ENCODE peak calls at places on chromosome 7, in seven cellular contexts. B is WTC11, O is thyroid gland, K is right lobe of liver, W is foreskin fibroblast, U is testis, L is AG09319. R is an unnamed sample.

GRCh38 chr7:137609500-137609899 is 237.3 kb downstream of the DGKI start:
- DNase-seq in W (peak), U (no peak), L (peak), B (no peak), O (peak), K (no peak), R (no peak)

GRCh38 chr7:13016633-13017324 is 329.3 kb downstream of the ARL4A start:
- DNase-seq in O (no peak), U (no peak), B (no peak), K (no peak), L (no peak), W (peak), R (no peak)

GRCh38 chr7:103735377-103735776 is 254.1 kb downstream of the RELN start:
- DNase-seq in O (no peak), B (no peak), L (no peak), W (peak), U (no peak), K (no peak), R (no peak)

GRCh38 chr7:155635817-155636216 is 8.6 kb upstream of the RBM33 start:
- DNase-seq in L (no peak), U (no peak), O (no peak), B (no peak), K (no peak), W (no peak), R (no peak)

GRCh38 chr7:134460000-134460399 is 1.1 kb upstream of the AKR1B1 start:
- DNase-seq in K (no peak), U (no peak), B (no peak), O (peak), W (peak), L (no peak), R (no peak)

GRCh38 chr7:142854505-142855400 is at the start of gene EPHB6:
- DNase-seq in B (peak), O (peak), K (peak), L (peak), W (peak), U (peak), R (peak)

GRCh38 chr7:143452495-143452894 is 9.2 kb downstream of the TAS2R60 start:
- DNase-seq in O (no peak), W (peak), B (no peak), U (no peak), L (no peak), K (no peak), R (no peak)

GRCh38 chr7:69757990-69758430 is 159.7 kb downstream of the AUTS2 start:
- DNase-seq in O (no peak), L (no peak), W (peak), B (no peak), K (no peak), U (no peak), R (no peak)

GRCh38 chr7:22127835-22128527 is 182.3 kb upstream of the CDCA7L start:
- DNase-seq in K (no peak), B (no peak), U (no peak), O (no peak), W (no peak), L (no peak), R (no peak)

GRCh38 chr7:68691261-68692216 is 906.7 kb upstream of the AUTS2 start:
- DNase-seq in K (no peak), L (peak), B (no peak), O (no peak), U (no peak), W (peak), R (no peak)

GRCh38 chr7:81515009-81515408 is 254.8 kb downstream of the HGF start:
- DNase-seq in K (no peak), L (no peak), W (no peak), U (no peak), O (no peak), B (no peak), R (no peak)

GRCh38 chr7:6170571-6171531 is 101.6 kb downstream of the CYTH3 start:
- DNase-seq in K (no peak), L (no peak), U (no peak), W (no peak), B (no peak), O (no peak), R (no peak)

GRCh38 chr7:151408839-151409554 is 841 bp downstream of the WDR86 start:
- DNase-seq in W (no peak), O (peak), U (no peak), L (no peak), B (peak), K (no peak), R (no peak)

GRCh38 chr7:115679423-115679822 is 351.1 kb downstream of the TFEC start:
- DNase-seq in O (no peak), K (no peak), W (peak), L (no peak), B (no peak), U (no peak), R (no peak)

GRCh38 chr7:8274589-8274988 is 12.6 kb upstream of the ICA1 start:
- DNase-seq in U (no peak), K (no peak), O (no peak), L (no peak), W (no peak), B (no peak), R (no peak)

GRCh38 chr7:8282162-8282561 is 20.2 kb upstream of the ICA1 start:
- DNase-seq in U (no peak), B (no peak), O (no peak), K (peak), L (no peak), W (no peak), R (no peak)

GRCh38 chr7:8278183-8278582 is 16.2 kb upstream of the ICA1 start:
- DNase-seq in O (no peak), L (no peak), K (no peak), W (no peak), B (no peak), U (no peak), R (no peak)

GRCh38 chr7:8282871-8283270 is 20.9 kb upstream of the ICA1 start:
- DNase-seq in B (no peak), O (no peak), W (no peak), K (no peak), L (no peak), U (no peak), R (no peak)

GRCh38 chr7:8277394-8277982 is 15.5 kb upstream of the ICA1 start:
- DNase-seq in O (no peak), U (no peak), W (no peak), K (no peak), L (no peak), B (no peak), R (no peak)
- TF ChIP-seq CTCF in O (no peak), U (no peak), W (no peak), K (peak), L (no peak), B (peak), R (no peak)

GRCh38 chr7:45626441-45627430 is 52.6 kb downstream of the ADCY1 start:
- DNase-seq in L (no peak), K (peak), O (no peak), B (no peak), W (peak), U (no peak), R (no peak)

GRCh38 chr7:45625714-45626440 is 51.7 kb downstream of the ADCY1 start:
- DNase-seq in L (no peak), K (peak), U (no peak), B (no peak), O (no peak), W (no peak), R (no peak)

GRCh38 chr7:45624392-45624760 is 50.2 kb downstream of the ADCY1 start:
- DNase-seq in W (no peak), O (no peak), K (no peak), L (no peak), U (no peak), B (no peak), R (no peak)

GRCh38 chr7:45625067-45625466 is 50.9 kb downstream of the ADCY1 start:
- DNase-seq in U (no peak), K (peak), W (no peak), B (no peak), L (no peak), O (no peak), R (no peak)

GRCh38 chr7:45627691-45628456 is 53.7 kb downstream of the ADCY1 start:
- DNase-seq in B (no peak), W (no peak), U (no peak), L (no peak), O (no peak), K (peak), R (no peak)
- TF ChIP-seq CTCF in B (no peak), W (no peak), U (no peak), L (no peak), O (no peak), K (no peak), R (no peak)

DNA sequence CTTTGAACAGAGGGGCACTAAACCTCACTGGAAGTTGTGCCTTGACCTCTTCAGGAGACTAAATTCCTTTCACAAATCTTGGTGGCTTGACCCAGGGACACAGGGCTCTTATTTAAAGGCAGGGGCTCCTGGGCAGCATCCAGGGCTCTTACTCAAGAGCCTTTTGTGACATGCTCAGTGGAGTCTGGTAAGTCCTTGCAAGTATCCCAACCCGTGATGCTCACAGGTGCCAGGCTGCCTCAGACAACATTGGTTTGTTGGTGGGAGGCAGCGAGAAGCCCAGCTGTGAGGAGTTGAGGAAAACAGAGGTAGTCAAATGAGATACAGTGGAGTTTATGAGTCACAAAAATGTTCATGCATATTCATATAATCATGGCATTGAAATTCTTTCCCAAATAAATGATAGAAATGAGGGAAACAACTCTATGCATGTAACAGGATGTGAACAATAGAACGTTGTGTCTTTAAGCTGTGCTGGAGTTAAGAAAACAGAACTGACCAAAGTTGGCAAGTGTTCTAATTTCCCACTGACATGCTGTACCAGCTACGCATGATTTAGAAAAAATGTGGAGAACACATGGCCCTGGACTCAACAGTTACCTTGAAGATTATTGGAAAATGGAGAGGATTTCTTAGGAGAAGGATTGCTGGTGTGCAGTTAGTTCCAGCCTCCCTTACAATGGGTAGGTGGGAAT is 654.5 kb upstream of the COBL start:
- DNase-seq in K (no peak), U (no peak), B (no peak), L (no peak), O (peak), W (no peak), R (no peak)
- TF ChIP-seq CTCF in K (no peak), U (no peak), B (no peak), L (no peak), O (no peak), W (no peak), R (no peak)

DNA sequence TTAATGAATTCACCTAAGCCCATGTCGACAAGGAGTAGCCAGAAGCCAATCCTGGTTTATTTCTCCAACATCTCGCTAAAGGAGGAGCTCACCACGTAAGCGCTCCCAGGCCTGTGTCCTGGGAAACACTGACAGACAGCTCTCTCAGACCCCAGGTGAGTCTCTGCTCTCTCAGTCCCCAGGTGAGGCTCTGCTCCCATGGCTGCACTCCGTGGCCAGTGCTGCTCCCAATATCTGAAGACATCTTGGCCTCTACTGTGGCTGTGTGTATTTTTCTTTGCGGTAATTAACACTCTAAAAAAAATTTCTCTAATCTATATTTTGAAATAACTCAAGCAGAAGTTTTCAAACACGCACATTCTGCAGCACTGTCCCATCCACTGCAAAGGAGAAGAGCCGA is 564.5 kb downstream of the PTPRN2 start:
- DNase-seq in L (no peak), U (no peak), K (no peak), O (no peak), B (no peak), W (no peak), R (no peak)
- TF ChIP-seq CTCF in L (no peak), U (no peak), K (no peak), O (no peak), B (no peak), W (no peak), R (no peak)

GRCh38 chr7:78224923-78225322 is 426.4 kb downstream of the PHTF2 start:
- DNase-seq in U (no peak), B (no peak), W (peak), L (no peak), O (no peak), K (no peak), R (no peak)

GRCh38 chr7:78223598-78223997 is 425.0 kb downstream of the PHTF2 start:
- DNase-seq in K (no peak), O (no peak), U (no peak), L (no peak), W (no peak), B (no peak), R (no peak)

GRCh38 chr7:78225534-78225933 is 427.0 kb downstream of the PHTF2 start:
- DNase-seq in O (no peak), L (no peak), K (no peak), W (peak), U (peak), B (no peak), R (no peak)

GRCh38 chr7:78221961-78222751 is 423.6 kb downstream of the PHTF2 start:
- DNase-seq in B (no peak), U (no peak), O (no peak), K (no peak), L (no peak), W (peak), R (no peak)

DNA sequence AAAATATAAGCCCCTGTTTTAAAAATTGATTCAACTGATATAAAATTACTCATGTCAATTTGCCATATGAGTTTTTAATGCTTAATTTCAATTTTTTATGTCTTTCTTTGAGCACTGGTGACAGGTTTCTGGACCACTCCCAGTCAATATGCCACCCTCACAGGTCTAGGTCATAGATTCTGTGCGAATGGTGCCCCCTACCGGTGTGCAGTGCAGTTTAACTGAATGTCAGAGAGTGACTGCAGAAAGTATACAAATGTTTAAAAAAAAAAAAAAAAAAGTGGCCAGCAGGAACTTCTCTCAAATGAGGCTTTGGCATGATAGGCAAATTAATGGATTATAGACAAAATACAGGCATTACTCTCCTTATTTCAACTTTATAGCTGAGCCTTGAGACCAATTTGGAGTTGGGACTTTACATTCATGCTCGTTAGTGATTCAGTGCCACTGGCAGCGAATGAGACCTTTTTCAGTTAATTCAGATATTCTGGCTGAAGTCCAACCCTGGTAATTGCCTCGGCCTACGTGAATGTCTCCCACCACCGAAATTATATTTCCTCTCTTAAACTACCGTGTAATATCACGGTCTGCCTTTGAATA is 427.6 kb downstream of the PHTF2 start:
- DNase-seq in L (peak), O (peak), K (no peak), W (peak), U (peak), B (peak), R (peak)
- TF ChIP-seq CTCF in L (peak), O (peak), K (peak), W (peak), U (no peak), B (peak), R (peak)